ENCODE peak calls at places on chromosomes 4 and X, in ten cellular contexts. Q is brain microvascular endothelial cell; Y is K562; D is AG09309; O is epithelial cell of esophagus; T is lower leg skin; U is cardiac fibroblast; Z is CD8-positive, alpha-beta T cell; L is tibial artery; M is fibroblast of the aortic adventitia. K is an unnamed sample.

GRCh38 chr4:114677346-114677979 is 78.9 kb downstream of the UGT8 start:
- DNase-seq in T (no peak), O (no peak), Q (no peak), D (no peak), U (no peak), Z (no peak), Y (no peak), M (no peak), L (no peak), K (no peak)

GRCh38 chrX:31934842-31935241 is 863.0 kb upstream of the FTHL17 start:
- DNase-seq in Z (no peak), U (no peak), M (no peak), O (no peak), D (no peak), L (no peak), T (no peak), Y (no peak), Q (no peak), K (no peak)

GRCh38 chr4:154660052-154660451 is 47.6 kb upstream of the FGG start:
- DNase-seq in Y (no peak), O (no peak), M (peak; percentile 56), T (no peak), U (peak; percentile 49), Z (no peak), Q (peak; percentile 18), D (no peak), L (no peak), K (peak; percentile 30)

GRCh38 chrX:44451056-44451455 is 91.6 kb downstream of the FUNDC1 start:
- DNase-seq in L (no peak), T (no peak), M (no peak), O (no peak), U (no peak), D (no peak), Y (no peak), Q (no peak), Z (no peak), K (no peak)

GRCh38 chrX:121256653-121257052 is 209.2 kb downstream of the GLUD2 start:
- DNase-seq in Q (no peak), M (peak; percentile 25), L (no peak), U (peak; percentile 21), T (peak; percentile 11), Z (no peak), Y (no peak), O (peak; percentile 4), D (no peak), K (no peak)

GRCh38 chr4:6526696-6527095 is 48.3 kb upstream of the MAN2B2 start:
- DNase-seq in Q (no peak), T (no peak), Z (no peak), U (no peak), M (no peak), O (no peak), D (no peak), Y (no peak), L (no peak), K (no peak)

GRCh38 chrX:12894074-12894691 is 12.2 kb upstream of the TLR8 start:
- DNase-seq in U (peak; percentile 34), L (no peak), Y (peak; percentile 25), D (no peak), O (peak; percentile 24), T (no peak), Q (peak; percentile 8), M (peak; percentile 37), Z (peak; percentile 7), K (no peak)

GRCh38 chr4:43776371-43776770 is 672.2 kb downstream of the KCTD8 start:
- DNase-seq in T (no peak), U (peak; percentile 5), M (peak; percentile 2), Q (no peak), D (no peak), Z (no peak), L (no peak), O (peak; percentile 10), Y (peak; percentile 4), K (no peak)

GRCh38 chr4:74006009-74006476 is 7.6 kb upstream of the CXCL5 start:
- DNase-seq in T (peak; percentile 15), D (no peak), U (peak; percentile 37), Y (no peak), Q (no peak), Z (no peak), L (no peak), O (peak; percentile 33), M (peak; percentile 20), K (no peak)

GRCh38 chr4:3239998-3240920 is 8.7 kb upstream of the MSANTD1 start:
- DNase-seq in O (no peak), Y (no peak), Z (no peak), Q (no peak), U (no peak), D (no peak), M (no peak), L (no peak), T (no peak), K (no peak)

GRCh38 chrX:143633530-143634372 is 2.1 kb downstream of the SLITRK4 start:
- DNase-seq in U (peak; percentile 8), L (no peak), Z (no peak), O (no peak), D (no peak), Y (no peak), M (no peak), T (no peak), Q (no peak), K (peak; percentile 9)

DNA sequence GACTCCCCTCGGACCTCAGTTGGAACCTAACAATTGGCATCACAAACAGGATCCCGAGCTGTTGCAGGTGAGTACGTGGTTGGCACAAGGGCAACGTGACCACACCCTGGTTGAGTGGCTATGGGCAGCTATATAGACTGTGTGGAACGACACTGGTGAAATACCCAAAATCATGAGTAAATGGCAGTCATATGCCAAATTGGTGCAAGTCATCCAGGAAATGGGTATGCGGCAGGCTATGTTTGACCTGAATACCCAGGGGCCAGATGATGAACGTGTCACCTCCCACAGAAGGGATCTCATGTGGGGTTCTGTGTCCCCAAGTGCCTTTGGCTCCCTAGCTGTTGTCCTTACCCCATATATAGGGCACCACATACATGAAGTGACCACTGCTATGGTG is 53.2 kb upstream of the CCDC149 start:
- DNase-seq in L (no peak), U (no peak), M (no peak), Y (no peak), O (no peak), Q (no peak), Z (no peak), D (no peak), T (no peak), K (no peak)
- H3K4me3 ChIP-seq in L (no peak overlapping the region), U (no peak overlapping the region), M (no peak overlapping the region), Y (no peak overlapping the region), O (no peak overlapping the region), Q (no peak overlapping the region), Z (no peak overlapping the region), D (no peak overlapping the region), T (no peak overlapping the region), K (no peak overlapping the region)

GRCh38 chr4:48651869-48652447 is 128.1 kb downstream of the FRYL start:
- DNase-seq in L (no peak), M (peak; percentile 55), Y (no peak), T (no peak), O (peak; percentile 82), Z (no peak), U (no peak), Q (no peak), D (peak; percentile 48), K (no peak)

GRCh38 chr4:48649505-48649904 is 130.6 kb downstream of the FRYL start:
- DNase-seq in U (no peak), D (no peak), O (no peak), M (peak; percentile 43), Z (no peak), L (no peak), T (no peak), Q (no peak), Y (no peak), K (no peak)

GRCh38 chr4:48653217-48654014 is 126.7 kb downstream of the FRYL start:
- DNase-seq in T (peak; percentile 37), M (peak; percentile 84), Z (no peak), U (peak; percentile 83), Y (no peak), O (no peak), L (peak; percentile 68), D (peak; percentile 4), Q (peak; percentile 74), K (peak; percentile 43)

GRCh38 chr4:48654015-48654664 is 125.9 kb downstream of the FRYL start:
- DNase-seq in Q (peak; percentile 20), O (no peak), U (peak; percentile 31), D (no peak), M (peak; percentile 44), Z (no peak), L (no peak), Y (no peak), T (no peak), K (no peak)
- H3K4me3 ChIP-seq in Q (no peak overlapping the region), O (no peak overlapping the region), U (no peak overlapping the region), D (no peak overlapping the region), M (peak overlapping the region; percentile 20), Z (no peak overlapping the region), L (peak overlapping the region; percentile 25), Y (no peak overlapping the region), T (no peak overlapping the region), K (peak overlapping the region; percentile 11)

DNA sequence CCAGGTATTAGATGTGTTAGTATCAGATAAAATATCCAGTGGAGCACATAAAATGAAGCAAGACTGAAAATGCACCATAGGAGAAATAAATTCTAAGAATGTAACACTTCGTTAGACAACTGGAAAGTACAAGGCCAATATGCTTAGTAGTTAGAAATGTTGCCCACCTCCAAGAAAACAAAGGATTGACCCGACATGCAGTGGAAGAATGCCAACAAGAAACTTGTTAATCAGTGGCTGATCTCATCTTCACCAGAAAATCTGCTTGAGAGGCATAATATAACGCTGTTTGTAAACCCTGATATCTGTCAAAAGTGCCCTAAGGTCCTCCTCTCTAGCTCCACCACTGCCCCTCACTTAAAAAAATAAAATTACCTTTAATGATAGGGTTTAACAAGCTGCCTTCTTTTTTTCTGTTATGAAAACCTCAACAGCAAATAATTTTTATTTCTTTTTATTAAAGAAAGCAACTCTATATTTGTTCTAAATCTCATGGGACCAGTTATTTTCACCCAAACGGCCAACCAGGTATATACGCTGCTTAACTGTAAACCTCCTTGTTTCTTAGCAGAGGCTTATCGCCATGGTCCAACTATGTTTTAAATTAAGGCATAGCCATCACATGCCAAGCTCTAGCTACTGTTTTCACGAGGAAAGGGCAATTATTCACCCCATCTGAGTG is 1.8 kb downstream of the RASGEF1B start:
- DNase-seq in Z (no peak), U (no peak), M (no peak), O (no peak), Y (no peak), D (no peak), L (no peak), T (no peak), Q (no peak), K (no peak)
- H3K4me3 ChIP-seq in Z (peak overlapping the region; percentile 69), U (no peak overlapping the region), M (no peak overlapping the region), O (peak overlapping the region; percentile 69), Y (peak overlapping the region; percentile 64), D (no peak overlapping the region), L (peak overlapping the region; percentile 86), T (peak overlapping the region; percentile 94), Q (no peak overlapping the region), K (no peak overlapping the region)

DNA sequence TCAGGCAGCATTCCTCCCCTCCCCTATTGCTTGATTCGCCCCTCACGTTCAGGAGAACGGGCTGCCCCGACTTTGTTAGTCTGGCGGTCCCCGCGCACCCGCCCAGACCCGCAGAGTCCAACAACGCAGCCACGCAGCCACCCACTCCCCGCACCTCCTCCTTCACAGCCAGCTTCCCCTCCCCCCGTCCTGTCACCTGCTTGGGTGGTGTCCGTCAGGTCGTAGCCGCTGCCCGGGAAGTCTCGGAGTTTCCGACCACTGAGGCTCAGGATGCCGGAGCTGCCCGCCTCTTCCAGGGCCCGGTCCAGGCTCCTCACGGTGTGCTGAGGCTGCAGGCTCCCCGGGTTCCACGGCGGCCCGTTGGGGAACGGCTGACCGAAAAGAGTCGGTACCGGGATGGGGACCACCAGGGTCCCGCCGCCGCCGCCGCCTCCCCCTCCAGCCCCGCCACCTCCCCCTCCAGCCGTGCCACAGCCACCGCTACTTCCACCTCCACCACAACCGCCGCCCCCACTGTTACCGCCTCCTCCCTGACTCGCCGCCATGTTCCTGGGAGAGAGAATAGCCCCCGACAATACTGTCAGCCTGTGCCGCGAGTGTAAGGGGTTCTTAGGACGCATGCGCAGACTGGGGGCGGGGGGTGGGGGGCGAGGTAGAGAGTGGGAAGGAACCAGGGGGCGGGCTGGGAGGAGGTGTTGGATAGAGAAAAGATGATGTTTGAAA is at the start of gene LRCH2:
- DNase-seq in U (peak; percentile 58), L (peak; percentile 69), Q (no peak), Y (no peak), T (no peak), O (no peak), M (peak; percentile 47), D (no peak), Z (no peak), K (peak; percentile 26)
- H3K4me3 ChIP-seq in U (peak within 1 kb of the TSS; percentile 54), L (peak within 1 kb of the TSS; percentile 80), Q (peak within 1 kb of the TSS; percentile 70), Y (no peak within 1 kb of the TSS), T (peak within 1 kb of the TSS; percentile 25), O (no peak within 1 kb of the TSS), M (peak within 1 kb of the TSS; percentile 74), D (peak within 1 kb of the TSS; percentile 75), Z (no peak within 1 kb of the TSS), K (peak within 1 kb of the TSS; percentile 55)